ENCODE peak calls at places on chromosomes 3 and 15, in seven cellular contexts. O is H54; N is Calu3; S is CD8-positive, alpha-beta memory T cell; I is bronchial epithelial cell; M is left ventricle myocardium inferior; Z is keratinocyte. U is an unnamed sample.

GRCh38 chr15:75193976-75194375 is 7.7 kb upstream of the C15orf39 start:
- DNase-seq in M (no peak), Z (no peak), O (no peak), S (no peak), I (no peak), N (no peak), U (no peak)

GRCh38 chr3:102125994-102126368 is 276.7 kb downstream of the NFKBIZ start:
- DNase-seq in N (no peak), Z (no peak), S (no peak), O (no peak), I (peak), M (no peak), U (no peak)

GRCh38 chr15:38691951-38692788 is 127.6 kb upstream of the RASGRP1 start:
- DNase-seq in N (no peak), I (no peak), M (no peak), Z (no peak), S (no peak), O (no peak), U (no peak)

GRCh38 chr15:39624806-39625205 is 43.9 kb downstream of the THBS1 start:
- DNase-seq in O (peak), I (peak), N (peak), M (peak), Z (no peak), S (peak), U (peak)

GRCh38 chr3:57179580-57180410 is 14.6 kb upstream of the IL17RD start:
- DNase-seq in O (no peak), M (no peak), N (no peak), Z (no peak), S (no peak), I (peak), U (no peak)

GRCh38 chr3:23390446-23390845 is 187.3 kb downstream of the UBE2E2 start:
- DNase-seq in S (no peak), O (no peak), Z (no peak), N (no peak), M (no peak), I (no peak), U (no peak)

GRCh38 chr15:82312611-82313349 is 36.5 kb downstream of the GOLGA6L10 start:
- DNase-seq in Z (no peak), S (no peak), O (no peak), M (no peak), I (peak), N (no peak), U (no peak)

GRCh38 chr15:48914717-48915116 is 36.8 kb downstream of the EID1 start:
- DNase-seq in O (no peak), Z (no peak), S (no peak), N (no peak), M (no peak), I (no peak), U (no peak)

GRCh38 chr15:81049835-81050234 is 49.1 kb downstream of the TLNRD1 start:
- DNase-seq in Z (no peak), N (no peak), I (no peak), O (no peak), S (no peak), M (no peak), U (no peak)